ENCODE peak calls at places on chromosomes 1 and 21, in seven cellular contexts. V is body of pancreas; C is CD8-positive, alpha-beta T cell; X is aorta; T is CD4-positive, alpha-beta memory T cell; Y is neuronal stem cell; S is GM23248. U is an unnamed sample.

GRCh38 chr21:46185717-46186116 is 1.5 kb upstream of the SPATC1L start:
- DNase-seq in X (peak; percentile 24), Y (no peak), T (no peak), C (no peak), S (no peak), V (no peak), U (no peak)

GRCh38 chr1:100924212-100924611 is 28.3 kb downstream of the SLC30A7 start:
- DNase-seq in S (peak; percentile 23), T (no peak), X (no peak), V (no peak), Y (no peak), C (no peak), U (no peak)

GRCh38 chr1:187433598-187433997 is 604.8 kb downstream of the PLA2G4A start:
- DNase-seq in S (peak; percentile 48), V (no peak), Y (no peak), T (no peak), X (no peak), C (no peak), U (no peak)

GRCh38 chr1:201365251-201365650 is 12.2 kb downstream of the TNNT2 start:
- DNase-seq in T (no peak), S (no peak), C (no peak), X (peak; percentile 31), Y (no peak), V (no peak), U (no peak)

GRCh38 chr1:205009666-205010065 is 33.3 kb upstream of the CNTN2 start:
- DNase-seq in X (no peak), S (no peak), C (no peak), V (no peak), T (no peak), Y (no peak), U (no peak)

GRCh38 chr1:145805057-145805456 is 18.8 kb downstream of the RNF115 start:
- DNase-seq in T (no peak), X (no peak), Y (no peak), V (no peak), S (peak; percentile 59), C (no peak), U (no peak)

GRCh38 chr1:182175340-182176068 is 114.0 kb upstream of the ZNF648 start:
- DNase-seq in C (no peak), V (no peak), T (no peak), X (no peak), Y (no peak), S (no peak), U (no peak)

GRCh38 chr21:38660333-38661295 is 145.1 kb upstream of the ETS2 start:
- DNase-seq in T (no peak), C (no peak), Y (no peak), V (no peak), S (peak; percentile 48), X (peak; percentile 75), U (no peak)

GRCh38 chr1:67735806-67736627 is 51.0 kb downstream of the GADD45A start:
- DNase-seq in Y (no peak), X (peak; percentile 79), V (peak; percentile 39), C (no peak), S (peak; percentile 95), T (peak; percentile 30), U (peak; percentile 33)

GRCh38 chr1:204619721-204620120 is 65.8 kb downstream of the LRRN2 start:
- DNase-seq in S (no peak), C (no peak), Y (no peak), X (no peak), V (no peak), T (no peak), U (no peak)

GRCh38 chr1:106278706-106279105 is 777.8 kb upstream of the PRMT6 start:
- DNase-seq in V (no peak), C (no peak), T (no peak), X (no peak), S (no peak), Y (no peak), U (no peak)

GRCh38 chr1:244836135-244836521 is 670 bp downstream of the COX20 start:
- DNase-seq in V (no peak), S (peak; percentile 60), X (no peak), T (no peak), C (no peak), Y (peak; percentile 11), U (no peak)

GRCh38 chr1:63802109-63802508 is 28.3 kb downstream of the ROR1 start:
- DNase-seq in C (no peak), X (no peak), V (no peak), S (no peak), T (no peak), Y (no peak), U (no peak)

GRCh38 chr1:41539416-41539800 is 54.9 kb upstream of the EDN2 start:
- DNase-seq in C (no peak), S (no peak), T (no peak), Y (no peak), X (peak; percentile 23), V (no peak), U (no peak)

GRCh38 chr1:41032147-41032546 is 10.6 kb upstream of the SLFNL1 start:
- DNase-seq in X (no peak), C (no peak), Y (no peak), S (no peak), T (no peak), V (no peak), U (no peak)

GRCh38 chr1:17671314-17671705 is 83.8 kb upstream of the ACTL8 start:
- DNase-seq in T (no peak), Y (no peak), S (no peak), C (no peak), V (no peak), X (no peak), U (no peak)

GRCh38 chr1:17670587-17671313 is 84.4 kb upstream of the ACTL8 start:
- DNase-seq in S (no peak), C (no peak), T (no peak), V (no peak), X (no peak), Y (no peak), U (no peak)

GRCh38 chr1:17669305-17669704 is 85.8 kb upstream of the ACTL8 start:
- DNase-seq in X (no peak), T (no peak), Y (no peak), V (no peak), S (no peak), C (no peak), U (no peak)

GRCh38 chr1:17668638-17669175 is 86.4 kb upstream of the ACTL8 start:
- DNase-seq in T (no peak), S (no peak), X (no peak), C (no peak), Y (no peak), V (no peak), U (no peak)

GRCh38 chr1:17669866-17670451 is 85.2 kb upstream of the ACTL8 start:
- DNase-seq in V (no peak), C (no peak), X (no peak), S (no peak), Y (no peak), T (no peak), U (no peak)
- H3K36me3 ChIP-seq in V (no peaks in the 10 kb centered on the region), C (no peaks in the 10 kb centered on the region), X (peaks cover 4% of the 10 kb centered on the region), S (no peaks in the 10 kb centered on the region), Y (peaks cover 32% of the 10 kb centered on the region), T (no peaks in the 10 kb centered on the region), U (no peaks in the 10 kb centered on the region)

GRCh38 chr1:112507896-112508241 is 896 bp upstream of the WNT2B start:
- DNase-seq in S (peak; percentile 29), C (no peak), V (no peak), X (no peak), Y (no peak), T (no peak), U (peak; percentile 15)

GRCh38 chr1:112509005-112509659 is 367 bp downstream of the WNT2B start:
- DNase-seq in S (peak; percentile 19), T (peak; percentile 27), X (no peak), C (no peak), Y (no peak), V (no peak), U (peak; percentile 36)

GRCh38 chr1:112508242-112509004 is at the start of gene WNT2B:
- DNase-seq in V (peak; percentile 29), S (peak; percentile 44), C (peak; percentile 20), T (peak; percentile 62), Y (no peak), X (peak; percentile 57), U (peak; percentile 52)

GRCh38 chr1:112510340-112510739 is 1.6 kb downstream of the WNT2B start:
- DNase-seq in T (no peak), Y (no peak), X (no peak), V (no peak), S (no peak), C (no peak), U (no peak)

DNA sequence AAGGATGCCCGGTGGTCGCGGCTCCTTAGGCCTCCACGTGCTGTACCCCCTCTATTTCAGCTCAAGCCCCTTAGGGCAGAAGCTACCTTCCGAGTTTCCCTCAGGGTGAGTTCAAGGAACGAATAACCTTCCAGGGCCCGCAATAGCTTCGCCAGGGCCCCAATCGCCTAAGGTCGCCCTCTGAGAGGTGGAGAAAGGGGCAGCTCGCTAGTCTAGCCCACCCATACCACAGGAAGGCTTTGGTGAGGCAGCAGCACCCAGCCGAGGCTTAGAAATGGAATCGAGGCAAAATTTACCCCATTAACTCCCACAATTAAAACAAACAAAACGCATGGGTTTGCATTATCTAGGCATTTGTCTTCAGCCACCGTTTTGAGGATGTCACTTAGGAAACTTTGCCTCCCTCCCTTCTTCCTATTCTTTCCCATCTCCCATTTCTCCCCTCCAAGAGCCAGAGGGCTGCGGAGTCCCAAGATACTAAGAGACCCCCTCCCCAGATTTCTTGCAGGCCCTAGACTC is 954 bp downstream of the WNT2B start:
- DNase-seq in X (no peak), C (no peak), V (no peak), T (no peak), S (no peak), Y (no peak), U (no peak)
- H3K4me3 ChIP-seq in X (no peak overlapping the region), C (no peak overlapping the region), V (no peak overlapping the region), T (no peak overlapping the region), S (no peak overlapping the region), Y (peak overlapping the region; percentile 88), U (no peak overlapping the region)

GRCh38 chr1:236540813-236541465 is 17.2 kb downstream of the LGALS8 start:
- DNase-seq in C (no peak), T (no peak), Y (no peak), S (no peak), V (no peak), X (no peak), U (no peak)

GRCh38 chr1:236541710-236542109 is 17.9 kb downstream of the LGALS8 start:
- DNase-seq in X (no peak), Y (no peak), T (no peak), V (no peak), S (no peak), C (no peak), U (no peak)

GRCh38 chr1:236545621-236546169 is 21.9 kb downstream of the LGALS8 start:
- DNase-seq in V (no peak), X (no peak), Y (no peak), C (no peak), T (no peak), S (no peak), U (no peak)

GRCh38 chr1:236543065-236543669 is 19.4 kb downstream of the LGALS8 start:
- DNase-seq in C (no peak), V (no peak), X (no peak), Y (no peak), S (no peak), T (no peak), U (no peak)
- H3K36me3 ChIP-seq in C (peaks cover 54% of the 10 kb centered on the region), V (peaks cover 8% of the 10 kb centered on the region), X (peaks cover 14% of the 10 kb centered on the region), Y (peaks cover 66% of the 10 kb centered on the region), S (peaks cover 83% of the 10 kb centered on the region), T (peaks cover 91% of the 10 kb centered on the region), U (peaks cover 44% of the 10 kb centered on the region)

DNA sequence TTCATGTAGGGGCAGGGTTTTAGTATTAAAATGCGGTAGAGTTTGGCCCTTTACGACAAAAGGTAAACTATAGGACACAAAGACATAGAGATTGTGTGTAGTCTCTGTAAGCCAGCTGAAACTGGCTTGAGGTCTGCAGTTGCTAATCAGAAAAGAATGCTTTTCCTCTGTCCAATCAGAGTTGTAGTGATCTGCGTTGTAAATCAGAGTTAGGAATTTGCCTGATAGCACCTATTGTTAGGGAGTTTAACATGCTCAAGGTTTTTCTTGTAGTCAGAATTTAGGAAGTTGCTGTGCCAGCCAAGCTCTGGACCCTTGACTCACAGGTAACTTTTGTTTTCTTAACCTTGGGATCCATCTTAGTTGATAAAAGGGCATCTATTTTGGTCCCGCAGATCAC is 61.2 kb upstream of the VTCN1 start:
- DNase-seq in T (no peak), X (no peak), V (no peak), C (no peak), S (no peak), Y (no peak), U (no peak)
- H3K4me3 ChIP-seq in T (no peak overlapping the region), X (no peak overlapping the region), V (no peak overlapping the region), C (no peak overlapping the region), S (no peak overlapping the region), Y (no peak overlapping the region), U (no peak overlapping the region)